ENCODE peak calls at places on chromosomes 13 and 19, in four cellular contexts. X is IMR-90, H is neuronal stem cell, V is mesenchymal stem cell. Q is an unnamed sample.

GRCh38 chr13:83819611-83820010 is 62.7 kb downstream of the SLITRK1 start:
- DNase-seq in H (no peak), X (peak), V (no peak), Q (no peak)

GRCh38 chr19:14463747-14464146 is 11.4 kb downstream of the PTGER1 start:
- DNase-seq in H (no peak), X (no peak), V (no peak), Q (no peak)

GRCh38 chr19:38686530-38686888 is 39.1 kb downstream of the ACTN4 start:
- DNase-seq in V (no peak), H (no peak), X (no peak), Q (no peak)

GRCh38 chr13:98327326-98328314 is 150.6 kb upstream of the RNF113B start:
- DNase-seq in X (peak), H (peak), V (peak), Q (peak)

GRCh38 chr13:37501187-37501586 is 97.4 kb downstream of the POSTN start:
- DNase-seq in X (peak), H (no peak), V (no peak), Q (peak)

GRCh38 chr13:92221916-92222315 is 823.5 kb downstream of the GPC5 start:
- DNase-seq in X (no peak), H (no peak), V (no peak), Q (no peak)

GRCh38 chr19:2750739-2751437 is 11.1 kb upstream of the SLC39A3 start:
- DNase-seq in H (no peak), V (no peak), X (no peak), Q (no peak)

GRCh38 chr19:34134190-34135032 is 37.9 kb upstream of the LSM14A start:
- DNase-seq in X (peak), H (peak), V (peak), Q (peak)

GRCh38 chr13:110138009-110138699 is 168.8 kb downstream of the COL4A1 start:
- DNase-seq in H (no peak), X (peak), V (peak), Q (peak)

GRCh38 chr19:28915737-28916460 is 297.1 kb downstream of the UQCRFS1 start:
- DNase-seq in V (no peak), X (no peak), H (no peak), Q (no peak)

GRCh38 chr13:52760078-52760477 is 20.5 kb upstream of the CNMD start:
- DNase-seq in H (no peak), X (no peak), V (no peak), Q (no peak)

GRCh38 chr19:12834418-12834943 is at the start of gene RTBDN:
- DNase-seq in X (no peak), V (no peak), H (no peak), Q (no peak)

GRCh38 chr19:42170715-42171114 is 38.5 kb upstream of the POU2F2 start:
- DNase-seq in H (no peak), V (no peak), X (no peak), Q (no peak)

GRCh38 chr13:49855930-49856329 is 63.4 kb upstream of the KPNA3 start:
- DNase-seq in H (no peak), V (no peak), X (no peak), Q (no peak)

GRCh38 chr13:74052402-74052928 is 81.7 kb downstream of the KLF12 start:
- DNase-seq in V (no peak), H (no peak), X (no peak), Q (no peak)

GRCh38 chr19:29774126-29774525 is 37.7 kb upstream of the CCNE1 start:
- DNase-seq in V (no peak), H (no peak), X (no peak), Q (peak)

GRCh38 chr19:14094854-14095253 is 4.3 kb upstream of the SAMD1 start:
- DNase-seq in H (no peak), X (no peak), V (no peak), Q (no peak)

GRCh38 chr13:106286811-106287210 is 248.7 kb downstream of the EFNB2 start:
- DNase-seq in V (peak), H (no peak), X (no peak), Q (no peak)

GRCh38 chr13:87884874-87885273 is 213.7 kb downstream of the SLITRK5 start:
- DNase-seq in V (peak), H (peak), X (peak), Q (no peak)

GRCh38 chr19:37342753-37343152 is 28.1 kb upstream of the ZNF527 start:
- DNase-seq in H (no peak), V (peak), X (no peak), Q (no peak)

GRCh38 chr13:50129923-50130685 is 114.9 kb downstream of the KCNRG start:
- DNase-seq in X (no peak), H (peak), V (peak), Q (no peak)

GRCh38 chr13:38875186-38875875 is 115.3 kb downstream of the STOML3 start:
- DNase-seq in H (no peak), V (no peak), X (no peak), Q (no peak)

GRCh38 chr19:18900700-18901502 is 4.9 kb upstream of the CERS1 start:
- DNase-seq in V (no peak), H (no peak), X (no peak), Q (no peak)

GRCh38 chr13:25874907-25875306 is 176.9 kb downstream of the SHISA2 start:
- DNase-seq in H (no peak), X (no peak), V (peak), Q (peak)

GRCh38 chr19:35528218-35529038 is at the start of gene SBSN:
- DNase-seq in X (peak), H (no peak), V (peak), Q (no peak)

GRCh38 chr19:49475995-49476880 is 2.2 kb downstream of the FLT3LG start:
- DNase-seq in V (peak), X (no peak), H (peak), Q (peak)

GRCh38 chr19:49472936-49473335 is 1.1 kb upstream of the FLT3LG start:
- DNase-seq in H (no peak), X (no peak), V (no peak), Q (no peak)

GRCh38 chr19:49474545-49474930 is 523 bp downstream of the FLT3LG start:
- DNase-seq in V (no peak), H (no peak), X (no peak), Q (no peak)

GRCh38 chr19:49475191-49475932 is 1.3 kb downstream of the FLT3LG start:
- DNase-seq in V (no peak), H (no peak), X (no peak), Q (no peak)

GRCh38 chr19:49473868-49474544 is at the start of gene FLT3LG:
- DNase-seq in X (peak), H (no peak), V (peak), Q (peak)
- H3K18ac ChIP-seq in X (peak), H (peak), V (peak), Q (no peak)

DNA sequence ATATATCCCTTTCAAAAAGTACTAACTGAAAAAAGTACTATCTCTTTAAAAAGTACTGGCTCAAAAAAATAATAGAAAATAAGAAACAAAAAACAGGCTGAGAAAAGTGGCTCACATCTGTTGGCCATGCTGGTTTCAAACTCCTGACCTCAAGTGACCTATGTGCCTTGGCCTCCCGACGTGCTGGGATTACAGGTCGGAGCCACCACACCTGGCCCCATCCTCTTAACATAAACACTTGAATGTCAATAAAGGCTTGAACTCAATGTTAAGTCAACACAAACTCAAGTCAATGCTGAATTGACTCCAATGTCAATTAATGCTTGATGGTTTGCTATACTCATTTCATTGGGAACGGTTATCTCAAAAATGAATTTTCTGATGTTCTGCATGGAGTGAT is 30.9 kb downstream of the ZNF611 start:
- DNase-seq in X (no peak), H (no peak), V (no peak), Q (no peak)
- H3K4me3 ChIP-seq in X (no peak), H (no peak), V (peak), Q (no peak)

GRCh38 chr13:113991191-113991669 is 17.4 kb upstream of the C13orf46 start:
- DNase-seq in X (no peak), H (no peak), V (no peak), Q (no peak)
- H4K8ac ChIP-seq in X (no peak), H (no peak), V (no peak), Q (no peak)

GRCh38 chr19:1259206-1259872 is 9.8 kb upstream of the CIRBP start:
- DNase-seq in V (peak), H (no peak), X (peak), Q (peak)
- H3K18ac ChIP-seq in V (peak), H (peak), X (no peak), Q (no peak)

DNA sequence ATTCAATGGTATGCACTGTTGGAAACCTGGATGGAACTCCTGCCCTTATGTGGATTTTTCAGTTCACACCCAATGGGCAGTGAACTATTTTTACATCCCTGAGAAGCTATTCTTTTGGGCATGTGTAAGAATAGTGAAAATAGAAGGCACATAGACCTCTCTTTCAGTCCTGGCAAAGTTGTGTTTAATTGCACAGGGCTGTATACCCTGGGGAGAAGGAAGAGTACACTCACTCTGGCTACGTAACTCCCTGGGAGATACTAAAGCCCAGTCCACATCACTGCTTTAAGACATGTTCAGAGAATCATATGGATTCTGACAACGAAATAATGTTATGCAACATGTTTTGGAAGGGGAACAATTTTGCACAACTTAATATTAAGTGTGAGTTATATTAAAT is 166.2 kb downstream of the DCT start:
- DNase-seq in H (no peak), V (no peak), X (no peak), Q (no peak)
- H3K4me3 ChIP-seq in H (peak), V (no peak), X (no peak), Q (no peak)

GRCh38 chr19:50910722-50911121 is 473 bp downstream of the KLK4 start:
- DNase-seq in H (no peak), V (no peak), X (no peak), Q (no peak)
- H4K8ac ChIP-seq in H (peak), V (no peak), X (no peak), Q (no peak)

GRCh38 chr19:53646144-53646543 is 14.3 kb downstream of the DPRX start:
- DNase-seq in X (no peak), H (no peak), V (no peak), Q (no peak)
- H3K18ac ChIP-seq in X (no peak), H (no peak), V (no peak), Q (peak)

DNA sequence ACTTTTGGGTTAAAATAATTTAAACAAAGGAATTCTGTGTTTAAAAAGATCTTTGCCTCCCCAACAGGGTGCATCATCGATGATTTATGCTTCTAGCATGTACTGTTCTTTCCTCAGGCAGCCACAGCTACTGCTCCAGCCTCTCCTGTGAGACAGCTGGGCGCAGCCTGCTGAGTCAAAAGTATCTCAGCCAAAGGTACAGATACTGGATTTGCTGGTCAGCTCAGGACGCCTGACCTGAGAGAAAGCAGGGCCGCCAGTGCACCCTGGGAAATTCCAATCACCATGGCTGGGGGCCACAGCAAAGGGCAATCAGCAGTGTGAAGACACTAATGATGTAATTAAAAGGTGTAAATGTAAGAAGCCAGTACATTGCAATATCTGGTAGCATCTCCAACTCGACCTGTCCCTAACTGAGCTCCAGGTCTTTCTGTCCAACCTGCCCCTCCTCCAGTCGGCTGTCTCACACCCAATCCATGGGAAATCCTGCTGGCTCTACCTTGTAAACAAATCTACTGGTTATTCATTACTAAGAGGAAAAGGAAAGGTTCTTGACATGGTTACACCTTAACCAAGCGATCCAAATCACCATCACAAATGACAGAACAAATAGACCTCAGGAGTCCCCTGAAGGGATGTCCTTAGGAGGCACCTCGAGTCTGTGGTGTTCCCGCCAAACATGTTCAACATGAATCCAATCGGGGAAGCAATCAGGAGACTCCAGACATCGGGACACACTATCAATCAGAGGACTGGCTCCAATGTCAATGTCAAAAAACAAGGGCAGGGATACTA is 7.3 kb downstream of the OPA3 start:
- DNase-seq in X (peak), H (no peak), V (peak), Q (peak)
- H3K4me3 ChIP-seq in X (no peak), H (no peak), V (peak), Q (no peak)